ENCODE peak calls at places on chromosomes 11 and 22, in four cellular contexts. One of them, this sample, is unnamed.

GRCh38 chr11:65180877-65181568 is 705 bp upstream of the CAPN1 start:
- DNase-seq in GM23248: peak
- DNase-seq in naive thymus-derived CD4-positive, alpha-beta T cell: peak
- DNase-seq in AG09309: no peak
- DNase-seq in this sample: peak

GRCh38 chr11:11403763-11404725 is 51.0 kb upstream of the CSNK2A3 start:
- DNase-seq in GM23248: peak
- DNase-seq in naive thymus-derived CD4-positive, alpha-beta T cell: no peak
- DNase-seq in AG09309: no peak
- DNase-seq in this sample: no peak

GRCh38 chr11:94705419-94705818 is 62.7 kb upstream of the AMOTL1 start:
- DNase-seq in AG09309: no peak
- DNase-seq in naive thymus-derived CD4-positive, alpha-beta T cell: no peak
- DNase-seq in GM23248: no peak
- DNase-seq in this sample: no peak

GRCh38 chr11:99432677-99433076 is 411.9 kb downstream of the CNTN5 start:
- DNase-seq in GM23248: no peak
- DNase-seq in AG09309: no peak
- DNase-seq in naive thymus-derived CD4-positive, alpha-beta T cell: no peak
- DNase-seq in this sample: no peak

GRCh38 chr11:12961615-12962014 is 47.5 kb upstream of the RASSF10 start:
- DNase-seq in AG09309: no peak
- DNase-seq in GM23248: peak
- DNase-seq in naive thymus-derived CD4-positive, alpha-beta T cell: no peak
- DNase-seq in this sample: no peak

GRCh38 chr11:130323452-130324448 is 9.0 kb upstream of the ZBTB44 start:
- DNase-seq in naive thymus-derived CD4-positive, alpha-beta T cell: no peak
- DNase-seq in GM23248: peak
- DNase-seq in AG09309: peak
- DNase-seq in this sample: no peak

GRCh38 chr22:50576070-50576469 is 2.2 kb downstream of the CPT1B start:
- DNase-seq in AG09309: peak
- DNase-seq in GM23248: peak
- DNase-seq in naive thymus-derived CD4-positive, alpha-beta T cell: no peak
- DNase-seq in this sample: no peak

GRCh38 chr11:11078344-11078743 is 220.5 kb upstream of the ZBED5 start:
- DNase-seq in naive thymus-derived CD4-positive, alpha-beta T cell: no peak
- DNase-seq in GM23248: peak
- DNase-seq in AG09309: no peak
- DNase-seq in this sample: no peak

GRCh38 chr11:15223318-15223717 is 108.6 kb downstream of the INSC start:
- DNase-seq in AG09309: no peak
- DNase-seq in GM23248: peak
- DNase-seq in naive thymus-derived CD4-positive, alpha-beta T cell: no peak
- DNase-seq in this sample: no peak
- H3K4me3 ChIP-seq in AG09309: no peak
- H3K4me3 ChIP-seq in GM23248: no peak
- H3K4me3 ChIP-seq in naive thymus-derived CD4-positive, alpha-beta T cell: no peak
- H3K4me3 ChIP-seq in this sample: no peak

DNA sequence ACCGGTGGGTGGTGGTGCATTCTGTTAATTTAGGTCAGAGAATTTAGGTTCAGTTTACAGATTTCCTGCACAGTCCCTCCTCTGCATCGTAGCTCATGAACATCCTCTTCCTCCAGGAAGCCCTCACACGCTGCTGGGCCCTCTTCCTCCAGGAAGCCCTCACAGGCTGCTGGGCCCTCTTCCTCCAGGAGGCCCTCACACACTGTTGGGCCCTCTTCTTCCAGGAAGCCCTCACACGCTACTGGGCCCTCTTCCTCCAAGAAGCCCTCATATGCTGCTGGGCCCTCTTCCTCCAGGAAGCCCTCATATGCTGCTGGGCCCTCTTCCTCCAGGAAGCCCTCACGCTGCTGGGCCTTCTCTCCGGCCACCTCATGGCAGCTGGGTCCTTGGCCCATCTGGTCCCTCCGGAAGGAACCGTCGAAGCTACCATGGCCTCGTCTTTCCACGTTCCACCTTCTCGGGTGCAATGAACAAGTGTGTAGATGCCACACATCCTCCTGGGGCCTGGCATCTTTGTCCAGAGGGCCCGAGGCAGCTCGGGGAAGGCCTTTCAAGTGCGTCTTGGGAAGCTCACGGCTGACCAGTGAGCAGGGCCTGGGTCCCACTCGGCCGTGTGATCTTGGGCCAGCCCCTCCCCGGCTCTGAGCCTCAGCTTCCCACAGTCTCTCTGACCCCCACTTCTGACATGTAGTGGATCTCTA is 58.9 kb upstream of the PPARA start:
- DNase-seq in GM23248: no peak
- DNase-seq in AG09309: no peak
- DNase-seq in naive thymus-derived CD4-positive, alpha-beta T cell: no peak
- DNase-seq in this sample: no peak
- H3K4me3 ChIP-seq in GM23248: no peak
- H3K4me3 ChIP-seq in AG09309: no peak
- H3K4me3 ChIP-seq in naive thymus-derived CD4-positive, alpha-beta T cell: no peak
- H3K4me3 ChIP-seq in this sample: no peak

DNA sequence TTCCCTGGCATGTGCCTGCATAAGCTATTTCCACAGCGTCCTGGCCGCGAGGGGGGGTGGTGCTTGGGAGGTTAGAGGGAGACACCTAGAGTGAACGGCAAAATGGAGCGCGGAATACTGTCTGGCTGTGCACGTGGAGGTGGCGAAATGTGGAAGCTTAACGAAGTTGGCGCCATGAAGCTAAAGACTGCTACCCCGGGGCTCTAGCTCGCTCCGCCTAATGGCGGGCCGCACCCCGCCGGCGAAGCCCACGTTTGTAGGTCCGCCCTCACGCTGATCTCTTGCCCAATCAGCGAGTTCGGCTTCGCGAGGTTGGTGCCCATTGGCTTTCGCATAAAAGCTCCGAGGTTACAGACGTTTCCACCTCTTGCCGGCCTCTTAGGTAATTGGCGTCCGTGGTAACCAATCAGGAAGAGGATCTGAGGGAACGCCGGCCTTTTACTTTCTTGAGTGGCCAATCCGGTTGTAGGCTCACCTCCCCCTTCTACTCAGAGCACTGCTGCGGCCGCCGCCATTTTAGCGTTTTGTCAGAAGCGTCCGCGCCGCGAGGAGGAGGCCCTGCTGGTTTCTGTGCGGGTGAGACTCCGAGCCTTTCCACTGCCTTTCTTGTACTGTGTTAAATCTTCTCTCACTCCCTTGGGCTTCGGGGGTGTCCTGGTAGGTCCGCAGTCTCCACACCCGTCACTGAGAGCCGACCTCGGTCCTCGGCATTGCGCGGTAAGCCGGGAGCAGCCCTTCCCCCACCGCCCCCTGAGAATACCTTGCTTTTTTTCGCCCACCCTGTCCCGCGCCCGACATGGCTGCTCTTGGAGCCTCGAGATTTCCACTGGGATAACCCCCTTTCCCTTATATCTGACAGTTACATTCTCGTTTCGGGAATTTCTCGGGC is at the start of gene RBM4:
- DNase-seq in naive thymus-derived CD4-positive, alpha-beta T cell: peak
- DNase-seq in GM23248: peak
- DNase-seq in AG09309: peak
- DNase-seq in this sample: peak
- H3K4me3 ChIP-seq in naive thymus-derived CD4-positive, alpha-beta T cell: peak
- H3K4me3 ChIP-seq in GM23248: peak
- H3K4me3 ChIP-seq in AG09309: peak
- H3K4me3 ChIP-seq in this sample: peak

DNA sequence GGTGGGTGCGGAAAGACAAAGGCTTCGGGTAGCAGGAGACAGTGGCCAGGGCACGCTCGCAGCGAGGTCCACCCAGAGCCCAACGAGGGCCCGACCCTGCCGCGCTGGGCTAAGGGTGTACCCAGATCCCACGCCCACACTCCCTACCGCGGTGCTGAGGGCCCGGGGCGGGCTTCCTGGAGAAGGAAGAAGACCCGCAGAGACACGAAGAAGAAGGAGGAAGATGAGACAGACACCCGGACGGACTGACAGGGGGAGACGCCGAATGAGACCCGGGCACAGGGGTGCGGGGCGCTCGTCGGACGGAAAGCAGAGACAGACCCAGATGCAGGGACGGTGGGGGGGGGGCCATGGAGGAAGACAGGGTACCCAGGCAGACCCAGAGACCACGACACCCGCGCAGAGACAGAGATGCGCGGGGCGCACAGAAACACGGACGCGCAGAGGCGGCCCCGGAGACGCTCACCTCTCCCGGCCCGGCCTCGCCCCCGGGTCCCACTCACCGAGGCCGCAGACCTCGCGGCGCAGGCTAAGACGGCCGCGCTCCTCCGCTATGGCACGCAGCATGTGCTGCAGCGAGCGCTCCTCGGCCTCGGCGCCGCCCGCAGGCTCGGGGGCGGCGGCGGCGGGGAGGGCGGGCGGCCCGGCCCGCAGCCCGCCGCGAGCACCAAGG is 421 bp downstream of the KIAA0930 start:
- DNase-seq in naive thymus-derived CD4-positive, alpha-beta T cell: peak
- DNase-seq in AG09309: no peak
- DNase-seq in GM23248: peak
- DNase-seq in this sample: peak
- H3K4me3 ChIP-seq in naive thymus-derived CD4-positive, alpha-beta T cell: peak
- H3K4me3 ChIP-seq in AG09309: peak
- H3K4me3 ChIP-seq in GM23248: peak
- H3K4me3 ChIP-seq in this sample: peak